ENCODE peak calls at places on chromosome 14, in ten cellular contexts. A is GM12865; U is omental fat pad; D is astrocyte of the spinal cord; Y is CD8-positive, alpha-beta T cell; E is A549; S is BJ; J is cardiac fibroblast; M is endothelial cell; L is colonic mucosa. V is an unnamed sample.
A peak's percentile ranks its signal among the peaks of the same experiment; 100 is the strongest.

GRCh38 chr14:96538097-96538496 is 35.9 kb downstream of the PAPOLA start:
- DNase-seq in E (no peak), A (no peak), S (no peak), D (no peak), M (no peak), L (no peak), Y (no peak), J (no peak), U (no peak), V (no peak)

GRCh38 chr14:88191605-88192004 is 131.5 kb downstream of the KCNK10 start:
- DNase-seq in U (no peak), Y (no peak), L (no peak), S (no peak), M (no peak), D (no peak), J (no peak), A (no peak), E (no peak), V (no peak)

GRCh38 chr14:23483216-23483854 is 13.8 kb downstream of the NGDN start:
- DNase-seq in Y (no peak), M (peak; percentile 57), D (no peak), A (peak; percentile 25), U (no peak), E (peak; percentile 60), S (no peak), J (peak; percentile 23), L (no peak), V (peak; percentile 47)

GRCh38 chr14:49050836-49051235 is 535.3 kb downstream of the RPS29 start:
- DNase-seq in A (no peak), M (no peak), D (no peak), E (no peak), S (no peak), J (no peak), U (no peak), L (no peak), Y (no peak), V (no peak)

GRCh38 chr14:104048758-104049496 is 36.6 kb upstream of the ASPG start:
- DNase-seq in A (peak; percentile 37), M (peak; percentile 26), E (no peak), S (no peak), Y (no peak), U (no peak), L (no peak), J (peak; percentile 66), D (peak; percentile 17), V (peak; percentile 38)

GRCh38 chr14:23405516-23406025 is 2.5 kb downstream of the MYH6 start:
- DNase-seq in Y (no peak), S (no peak), M (no peak), A (no peak), J (no peak), E (no peak), L (no peak), U (no peak), D (no peak), V (no peak)

GRCh38 chr14:104096751-104097700 is 11.5 kb downstream of the ASPG start:
- DNase-seq in D (no peak), J (no peak), E (no peak), A (no peak), S (no peak), L (no peak), M (peak; percentile 46), Y (no peak), U (no peak), V (no peak)

GRCh38 chr14:29282169-29282568 is 515.6 kb downstream of the FOXG1 start:
- DNase-seq in M (no peak), S (peak; percentile 25), E (no peak), D (peak; percentile 34), Y (no peak), L (no peak), U (no peak), A (no peak), J (peak; percentile 13), V (no peak)

GRCh38 chr14:83556065-83556464 is 1973.9 kb upstream of the FLRT2 start:
- DNase-seq in U (no peak), L (no peak), M (no peak), A (no peak), E (no peak), S (no peak), Y (no peak), J (no peak), D (peak; percentile 50), V (no peak)

GRCh38 chr14:74507085-74507484 is 13.5 kb downstream of the ISCA2 start:
- DNase-seq in D (no peak), U (no peak), Y (no peak), M (no peak), A (no peak), L (no peak), S (no peak), J (no peak), E (no peak), V (no peak)

GRCh38 chr14:103134919-103135318 is 11.7 kb downstream of the TNFAIP2 start:
- DNase-seq in L (no peak), J (no peak), M (no peak), U (no peak), Y (no peak), E (no peak), D (no peak), A (no peak), S (no peak), V (no peak)

GRCh38 chr14:99363616-99364290 is 91.8 kb upstream of the BCL11B start:
- DNase-seq in D (no peak), L (no peak), Y (no peak), E (no peak), U (no peak), A (no peak), J (no peak), S (no peak), M (no peak), V (no peak)

GRCh38 chr14:20857630-20858261 is 33.4 kb upstream of the RNASE3 start:
- DNase-seq in L (peak; percentile 81), D (peak; percentile 49), A (peak; percentile 71), Y (peak; percentile 66), E (peak; percentile 46), U (peak; percentile 77), S (no peak), J (peak; percentile 67), M (peak; percentile 71), V (peak; percentile 61)

GRCh38 chr14:54658836-54659235 is 91.9 kb downstream of the SAMD4A start:
- DNase-seq in M (no peak), A (no peak), E (no peak), J (no peak), L (no peak), D (no peak), U (no peak), Y (no peak), S (no peak), V (no peak)

GRCh38 chr14:49250109-49250508 is 336.1 kb downstream of the RPS29 start:
- DNase-seq in J (peak; percentile 6), Y (no peak), M (no peak), E (no peak), D (peak; percentile 36), S (no peak), U (no peak), L (no peak), A (no peak), V (no peak)

GRCh38 chr14:98685725-98686124 is 586.3 kb downstream of the BCL11B start:
- DNase-seq in A (no peak), J (no peak), M (no peak), S (no peak), D (no peak), U (no peak), L (no peak), Y (no peak), E (no peak), V (no peak)

GRCh38 chr14:101843665-101844064 is 82.2 kb downstream of the PPP2R5C start:
- DNase-seq in L (no peak), A (peak; percentile 88), J (no peak), S (no peak), D (no peak), E (no peak), Y (peak; percentile 31), M (no peak), U (no peak), V (peak; percentile 71)
- TF ChIP-seq CTCF in L (no peak), A (peak; percentile 63), J (peak; percentile 10), S (peak; percentile 28), D (peak; percentile 32), E (peak; percentile 29), Y (peak; percentile 72), M (peak; percentile 32), U (no peak), V (peak; percentile 60)

GRCh38 chr14:60565211-60565610 is 56.3 kb downstream of the SIX6 start:
- DNase-seq in J (peak; percentile 74), A (peak; percentile 19), E (no peak), M (no peak), D (peak; percentile 85), L (no peak), U (no peak), S (peak; percentile 30), Y (no peak), V (no peak)

GRCh38 chr14:60563113-60563512 is 54.2 kb downstream of the SIX6 start:
- DNase-seq in D (peak; percentile 78), L (no peak), A (no peak), S (peak; percentile 70), J (peak; percentile 31), E (no peak), U (no peak), Y (no peak), M (no peak), V (no peak)

GRCh38 chr14:60561845-60562746 is 53.1 kb downstream of the SIX6 start:
- DNase-seq in A (peak; percentile 81), M (peak; percentile 58), J (peak; percentile 78), S (no peak), D (peak; percentile 80), L (peak; percentile 20), U (no peak), E (peak; percentile 52), Y (no peak), V (peak; percentile 42)
- TF ChIP-seq CTCF in A (peak; percentile 75), M (peak; percentile 46), J (peak; percentile 81), S (peak; percentile 63), D (peak; percentile 76), L (peak; percentile 26), U (no peak), E (peak; percentile 79), Y (no peak), V (peak; percentile 74)

GRCh38 chr14:101475468-101476257 is 85.6 kb upstream of the DIO3 start:
- DNase-seq in L (peak; percentile 29), D (peak; percentile 49), A (no peak), M (no peak), Y (no peak), U (peak; percentile 24), E (peak; percentile 72), J (peak; percentile 89), S (peak; percentile 51), V (no peak)
- TF ChIP-seq CTCF in L (no peak), D (no peak), A (no peak), M (no peak), Y (no peak), U (no peak), E (no peak), J (no peak), S (no peak), V (no peak)

DNA sequence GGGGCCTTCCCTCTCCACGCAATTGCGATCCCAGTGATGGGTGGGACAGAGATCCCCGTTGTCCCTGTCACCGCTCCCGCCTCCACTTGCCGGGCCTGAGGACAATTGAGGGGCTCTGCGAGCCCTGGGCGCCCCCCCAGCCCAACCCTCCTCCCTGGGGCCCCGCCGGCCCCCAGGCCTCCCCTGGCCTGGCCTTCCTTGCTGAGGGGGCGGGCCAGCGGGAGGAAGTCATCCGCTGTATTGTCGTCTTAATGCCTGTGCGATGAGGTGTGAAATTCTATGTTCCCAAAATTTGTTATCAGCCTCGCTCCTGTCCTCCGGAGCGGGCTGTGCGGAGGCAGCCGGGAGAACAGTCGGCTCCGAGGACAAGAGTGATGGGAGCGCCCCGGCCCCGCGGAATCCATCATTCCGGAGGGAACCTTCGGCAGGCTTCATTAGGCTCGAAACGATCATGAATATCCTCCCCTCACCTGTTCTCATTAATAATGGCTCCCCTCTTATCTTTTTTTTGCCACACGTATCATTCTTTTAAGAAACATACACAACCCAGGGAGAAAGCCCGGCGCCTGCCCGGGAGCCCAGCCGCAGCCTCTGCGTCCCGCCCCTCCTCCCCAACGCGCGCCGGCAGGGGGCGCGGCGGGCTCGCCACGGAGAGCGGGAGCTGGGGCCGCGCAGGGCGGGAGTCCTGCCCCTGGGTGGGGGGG is 17.3 kb upstream of the DLK1 start:
- DNase-seq in A (no peak), L (no peak), U (no peak), M (peak; percentile 51), E (peak; percentile 26), J (peak; percentile 54), S (no peak), Y (no peak), D (peak; percentile 33), V (no peak)
- TF ChIP-seq CTCF in A (no peak), L (peak; percentile 51), U (peak; percentile 46), M (no peak), E (peak; percentile 51), J (no peak), S (peak; percentile 12), Y (no peak), D (peak; percentile 72), V (no peak)